ENCODE peak calls at places on chromosomes 7 and 10, in five cellular contexts. Z is psoas muscle, T is brain microvascular endothelial cell, B is lower lobe of right lung, V is neural progenitor cell. N is an unnamed sample.
A peak's percentile ranks its signal among the peaks of the same experiment; 100 is the strongest.

GRCh38 chr7:42671627-42672026 is 240.2 kb downstream of the C7orf25 start:
- DNase-seq in T (no peak), Z (no peak), B (no peak), V (no peak), N (no peak)

GRCh38 chr7:29749701-29750321 is 56.5 kb upstream of the WIPF3 start:
- DNase-seq in T (peak; percentile 4), V (no peak), Z (no peak), B (no peak), N (no peak)

GRCh38 chr7:129741743-129742213 is 130.3 kb downstream of the NRF1 start:
- DNase-seq in T (no peak), V (peak; percentile 66), Z (no peak), B (no peak), N (no peak)

GRCh38 chr7:55026086-55026790 is 7.4 kb downstream of the EGFR start:
- DNase-seq in B (no peak), Z (no peak), T (no peak), V (no peak), N (no peak)

GRCh38 chr10:132417957-132418441 is 21.0 kb downstream of the PWWP2B start:
- DNase-seq in V (no peak), T (no peak), B (peak; percentile 63), Z (no peak), N (no peak)

GRCh38 chr7:148395990-148396716 is 194.4 kb upstream of the C7orf33 start:
- DNase-seq in T (no peak), B (no peak), Z (no peak), V (no peak), N (no peak)

GRCh38 chr7:85186521-85187241 is at the start of gene SEMA3D:
- DNase-seq in V (peak; percentile 92), B (peak; percentile 66), T (peak; percentile 57), Z (peak; percentile 60), N (peak; percentile 86)

GRCh38 chr10:62077330-62078015 is 176.0 kb downstream of the ARID5B start:
- DNase-seq in B (no peak), T (no peak), Z (no peak), V (no peak), N (no peak)

GRCh38 chr10:48446785-48447184 is 140.3 kb downstream of the MAPK8 start:
- DNase-seq in T (no peak), B (no peak), Z (no peak), V (no peak), N (no peak)

GRCh38 chr7:46165281-46165680 is 244.2 kb upstream of the IGFBP3 start:
- DNase-seq in Z (no peak), T (peak; percentile 68), B (no peak), V (no peak), N (no peak)

GRCh38 chr10:54284526-54285193 is 516.4 kb downstream of the PCDH15 start:
- DNase-seq in Z (no peak), V (no peak), T (no peak), B (no peak), N (no peak)

GRCh38 chr7:114130860-114131259 is 212.1 kb upstream of the PPP1R3A start:
- DNase-seq in T (no peak), Z (no peak), B (no peak), V (no peak), N (no peak)

GRCh38 chr7:143305423-143306070 is 10.4 kb upstream of the CLCN1 start:
- DNase-seq in V (peak; percentile 65), Z (peak; percentile 68), B (peak; percentile 86), T (peak; percentile 48), N (no peak)

GRCh38 chr7:74199551-74200355 is 10.1 kb upstream of the LAT2 start:
- DNase-seq in B (no peak), V (no peak), T (peak; percentile 37), Z (no peak), N (no peak)

DNA sequence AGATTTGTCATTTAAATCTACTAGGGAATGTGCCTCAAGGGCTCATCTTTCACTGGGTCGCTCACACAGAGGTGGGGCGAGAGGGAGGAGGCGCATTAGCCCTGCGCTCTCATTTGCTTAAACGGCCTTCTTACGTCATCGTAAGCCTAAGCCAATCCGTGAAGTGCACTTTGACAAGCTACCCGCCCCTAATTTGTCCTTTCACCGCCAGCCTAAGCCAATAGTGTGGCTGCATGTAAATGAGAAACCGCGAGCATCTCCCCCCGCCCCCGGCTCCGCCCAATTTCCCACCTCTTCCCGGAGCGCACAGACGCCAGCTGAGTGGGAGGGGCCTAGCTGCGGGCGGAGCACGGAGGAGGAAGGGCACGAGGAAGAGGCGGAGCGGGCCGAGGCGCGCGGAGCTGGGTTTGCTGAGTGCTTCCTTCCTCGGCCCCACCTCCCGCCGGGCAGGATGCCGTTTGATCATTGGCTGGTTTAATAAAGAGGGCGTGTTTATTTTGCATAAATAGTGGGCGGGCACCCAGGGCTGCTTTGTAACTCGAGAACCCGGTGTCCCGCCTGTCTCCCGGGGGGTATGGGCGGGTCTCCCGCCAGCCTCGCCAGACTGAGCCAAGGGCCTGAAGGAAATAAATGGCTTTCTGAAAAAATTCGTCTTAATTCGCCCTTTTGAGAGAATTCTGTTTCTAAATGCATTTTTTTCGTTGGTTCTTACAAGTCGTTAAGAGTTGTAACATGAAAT is 289.6 kb upstream of the NFE2L3 start:
- DNase-seq in T (peak; percentile 100), Z (peak; percentile 93), B (peak; percentile 90), V (peak; percentile 100), N (no peak)
- H3K4me3 ChIP-seq in T (peak overlapping the region; percentile 29), Z (peak overlapping the region; percentile 53), B (peak overlapping the region; percentile 29), V (no peak overlapping the region), N (peak overlapping the region; percentile 39)

GRCh38 chr7:151059362-151060112 is at the start of gene SLC4A2:
- DNase-seq in Z (peak; percentile 88), T (peak; percentile 42), B (peak; percentile 86), V (peak; percentile 76), N (peak; percentile 87)

GRCh38 chr7:151062111-151062398 is 2.7 kb downstream of the SLC4A2 start:
- DNase-seq in V (no peak), Z (no peak), T (no peak), B (no peak), N (no peak)

GRCh38 chr7:151061241-151062110 is 2.1 kb downstream of the SLC4A2 start:
- DNase-seq in V (peak; percentile 15), T (no peak), B (peak; percentile 73), Z (no peak), N (no peak)

GRCh38 chr7:151060113-151060415 is 675 bp downstream of the SLC4A2 start:
- DNase-seq in B (no peak), T (no peak), Z (no peak), V (no peak), N (no peak)

DNA sequence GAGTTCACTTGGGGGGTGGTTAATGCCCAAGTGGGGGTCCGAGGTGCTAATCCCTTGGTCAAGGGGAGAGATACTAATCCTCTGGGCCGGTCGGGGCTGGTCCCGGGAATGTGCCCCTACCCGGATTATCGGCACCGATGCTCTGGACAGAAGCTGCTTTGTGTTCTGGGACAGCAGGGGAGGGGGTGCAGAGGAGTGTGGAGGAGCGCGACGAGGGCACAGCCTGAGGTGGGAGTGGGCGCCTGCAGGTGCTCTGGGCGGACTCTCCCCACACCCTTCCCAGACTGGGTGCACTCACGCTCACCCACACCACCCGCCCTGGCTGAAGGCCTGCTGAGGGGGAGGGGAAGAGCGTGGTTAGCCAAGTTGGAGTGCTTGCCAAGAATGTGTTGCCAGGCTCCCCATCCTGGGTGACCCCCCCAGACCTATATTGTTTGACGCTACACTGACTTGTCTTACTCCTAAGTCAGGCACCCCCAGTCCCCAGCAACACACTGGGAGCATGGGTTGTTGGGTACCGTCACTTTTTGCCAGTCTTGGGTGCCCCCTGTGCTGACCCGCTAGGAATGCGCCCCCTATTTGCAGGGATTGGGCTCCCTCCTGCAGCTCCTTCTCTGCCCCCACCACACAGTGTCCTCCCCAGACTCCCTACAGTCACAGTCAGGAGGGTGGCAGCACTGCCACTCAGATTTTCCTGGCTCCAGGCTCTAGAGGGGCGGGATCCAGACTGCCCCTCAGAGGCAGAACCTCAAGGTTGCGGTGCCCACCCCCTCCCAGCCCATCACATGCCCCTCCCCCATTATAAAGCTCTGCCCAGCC is 1.2 kb downstream of the SLC4A2 start:
- DNase-seq in B (no peak), Z (no peak), T (no peak), V (peak; percentile 88), N (no peak)
- TF ChIP-seq CTCF in B (no peak), Z (no peak), T (peak; percentile 29), V (peak; percentile 10), N (no peak)

GRCh38 chr10:113651898-113652297 is 11.9 kb downstream of the NRAP start:
- DNase-seq in Z (no peak), T (no peak), V (no peak), B (no peak), N (no peak)
- H3K27ac ChIP-seq in Z (peak overlapping the region; percentile 90), T (no peak overlapping the region), V (no peak overlapping the region), B (no peak overlapping the region), N (no peak overlapping the region)

GRCh38 chr10:68327889-68328786 is 3.7 kb upstream of the HNRNPH3 start:
- DNase-seq in V (peak; percentile 70), Z (no peak), B (no peak), T (peak; percentile 39), N (no peak)
- H3K4me3 ChIP-seq in V (peak overlapping the region; percentile 3), Z (peak overlapping the region; percentile 42), B (peak overlapping the region; percentile 20), T (no peak overlapping the region), N (peak overlapping the region; percentile 39)

DNA sequence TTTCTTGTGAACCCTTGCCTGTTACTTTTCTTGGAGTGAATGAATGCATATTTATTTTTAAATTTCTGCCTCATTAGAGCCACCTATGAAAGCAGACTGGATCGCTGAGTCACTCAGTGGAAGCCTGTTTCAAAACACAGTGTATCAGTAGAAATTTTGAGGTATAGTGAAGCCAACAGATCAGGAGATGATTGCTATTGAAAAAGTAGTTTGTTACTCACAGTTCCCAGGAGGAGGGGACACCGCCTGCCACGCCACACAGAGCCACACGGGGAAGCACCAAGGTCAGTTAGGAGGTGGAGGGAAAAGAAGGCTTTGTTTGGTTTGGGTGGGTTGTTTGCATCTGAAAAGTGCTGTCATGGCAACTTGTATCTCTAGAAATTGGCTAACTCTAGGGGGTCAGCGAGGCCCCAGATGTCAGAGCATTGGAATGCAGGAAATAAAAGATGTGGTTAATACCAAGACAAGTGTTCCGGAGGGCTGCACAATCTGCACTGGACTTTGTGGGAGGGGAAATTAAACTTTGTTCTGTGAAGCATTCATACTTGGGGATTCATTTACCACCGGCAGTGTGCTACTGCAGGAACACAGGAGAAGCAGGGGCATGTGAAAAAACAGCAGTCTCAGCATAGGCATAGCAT is 106.4 kb upstream of the SDK1 start:
- DNase-seq in T (peak; percentile 97), Z (no peak), V (peak; percentile 77), B (peak; percentile 51), N (no peak)
- TF ChIP-seq CTCF in T (peak; percentile 67), Z (no peak), V (peak; percentile 24), B (no peak), N (no peak)

GRCh38 chr10:3482200-3482993 is 302.6 kb downstream of the KLF6 start:
- DNase-seq in T (peak; percentile 89), V (peak; percentile 85), B (no peak), Z (peak; percentile 42), N (peak; percentile 80)

GRCh38 chr10:3480281-3480999 is 304.6 kb downstream of the KLF6 start:
- DNase-seq in T (no peak), V (no peak), Z (no peak), B (no peak), N (no peak)

GRCh38 chr10:3478632-3479240 is 306.2 kb upstream of the PITRM1 start:
- DNase-seq in V (no peak), Z (no peak), B (no peak), T (no peak), N (no peak)

GRCh38 chr10:3481000-3481335 is 304.0 kb downstream of the KLF6 start:
- DNase-seq in Z (no peak), B (no peak), T (no peak), V (no peak), N (no peak)

DNA sequence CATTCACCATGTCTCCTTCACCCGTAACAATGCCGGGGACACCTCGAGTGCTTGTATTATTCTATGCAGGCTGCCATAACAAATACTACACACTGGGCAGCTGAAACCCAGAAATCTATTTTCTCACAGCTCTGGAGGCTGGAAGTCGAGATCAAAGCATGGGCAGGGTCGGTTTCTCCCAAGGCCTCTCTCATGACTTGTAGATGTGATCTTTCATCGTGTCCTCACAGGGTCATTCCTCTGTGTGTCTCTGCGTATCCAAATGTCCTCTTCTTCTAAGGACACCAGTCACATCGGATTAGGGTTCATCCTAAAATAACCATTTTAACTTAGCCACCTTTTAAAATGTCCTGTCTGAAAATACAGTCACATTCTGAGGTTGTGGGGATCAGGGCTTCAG is 303.5 kb downstream of the KLF6 start:
- DNase-seq in V (no peak), Z (no peak), T (no peak), B (no peak), N (no peak)
- H3K27ac ChIP-seq in V (no peak overlapping the region), Z (no peak overlapping the region), T (no peak overlapping the region), B (no peak overlapping the region), N (no peak overlapping the region)